ENCODE peak calls at places on chromosomes 6 and 20, in five cellular contexts. J, C, G, E and W are unnamed samples.
A peak's percentile ranks its signal among the peaks of the same experiment; 100 is the strongest.

GRCh38 chr6:50198245-50198644 is 148.5 kb upstream of the DEFB112 start:
- DNase-seq in G (no peak), E (no peak), C (no peak), J (no peak), W (no peak)

GRCh38 chr20:59398552-59399265 is 98.3 kb downstream of the EDN3 start:
- DNase-seq in C (no peak), G (no peak), E (no peak), J (no peak), W (no peak)

GRCh38 chr6:168585441-168585840 is 144.5 kb downstream of the SMOC2 start:
- DNase-seq in C (no peak), J (no peak), E (no peak), G (no peak), W (no peak)

GRCh38 chr20:31721408-31722332 is 998 bp downstream of the BCL2L1 start:
- DNase-seq in E (no peak), C (no peak), G (peak; percentile 36), J (no peak), W (no peak)

GRCh38 chr6:15073344-15073789 is 172.5 kb upstream of the JARID2 start:
- DNase-seq in J (no peak), E (no peak), G (no peak), C (no peak), W (no peak)

GRCh38 chr6:814378-815347 is 121.7 kb upstream of the EXOC2 start:
- DNase-seq in G (no peak), E (no peak), C (no peak), J (no peak), W (no peak)

GRCh38 chr6:55868910-55869479 is 6.4 kb downstream of the BMP5 start:
- DNase-seq in J (no peak), E (no peak), C (no peak), G (no peak), W (no peak)

GRCh38 chr6:52736145-52736544 is 27.1 kb downstream of the GSTA2 start:
- DNase-seq in J (no peak), C (no peak), G (no peak), E (no peak), W (no peak)

GRCh38 chr6:28643017-28643740 is 117.5 kb downstream of the GPX5 start:
- DNase-seq in E (peak; percentile 53), J (peak; percentile 68), C (no peak), G (no peak), W (peak; percentile 16)

GRCh38 chr6:15504581-15505350 is 158.1 kb downstream of the DTNBP1 start:
- DNase-seq in G (peak; percentile 48), E (peak; percentile 93), C (peak; percentile 66), J (peak; percentile 99), W (peak; percentile 74)

GRCh38 chr20:4041748-4042411 is 26.5 kb upstream of the RNF24 start:
- DNase-seq in E (no peak), G (peak; percentile 90), C (peak; percentile 38), J (peak; percentile 99), W (peak; percentile 93)

GRCh38 chr6:93248591-93248990 is 170.8 kb downstream of the EPHA7 start:
- DNase-seq in G (no peak), C (no peak), E (no peak), J (no peak), W (no peak)

GRCh38 chr20:35735828-35736470 is 6.1 kb downstream of the RBM39 start:
- DNase-seq in J (no peak), C (no peak), G (no peak), E (no peak), W (no peak)

GRCh38 chr20:35991142-35991771 is 22.9 kb downstream of the CNBD2 start:
- DNase-seq in J (peak; percentile 54), C (no peak), G (peak; percentile 25), E (no peak), W (no peak)

GRCh38 chr20:37314617-37315292 is 25.3 kb downstream of the MANBAL start:
- DNase-seq in E (no peak), G (no peak), J (no peak), C (peak; percentile 40), W (no peak)

GRCh38 chr6:87393026-87393622 is 14.6 kb upstream of the CFAP206 start:
- DNase-seq in G (no peak), E (no peak), J (peak; percentile 80), C (no peak), W (peak; percentile 31)

GRCh38 chr20:44247676-44248419 is 740 bp downstream of the GDAP1L1 start:
- DNase-seq in J (peak; percentile 32), E (no peak), C (no peak), G (no peak), W (peak; percentile 1)

GRCh38 chr20:16846011-16846410 is 97.9 kb downstream of the OTOR start:
- DNase-seq in E (peak; percentile 26), C (no peak), J (no peak), G (no peak), W (no peak)

GRCh38 chr6:10528170-10528981 is 7.2 kb downstream of the GCNT2 start:
- DNase-seq in E (no peak), J (no peak), G (peak; percentile 67), C (no peak), W (peak; percentile 93)

GRCh38 chr20:49446808-49447207 is 35.7 kb downstream of the KCNB1 start:
- DNase-seq in C (peak; percentile 74), G (peak; percentile 69), E (no peak), J (peak; percentile 61), W (no peak)

GRCh38 chr6:21486115-21486514 is 107.4 kb upstream of the SOX4 start:
- DNase-seq in J (no peak), C (no peak), G (no peak), E (no peak), W (no peak)

DNA sequence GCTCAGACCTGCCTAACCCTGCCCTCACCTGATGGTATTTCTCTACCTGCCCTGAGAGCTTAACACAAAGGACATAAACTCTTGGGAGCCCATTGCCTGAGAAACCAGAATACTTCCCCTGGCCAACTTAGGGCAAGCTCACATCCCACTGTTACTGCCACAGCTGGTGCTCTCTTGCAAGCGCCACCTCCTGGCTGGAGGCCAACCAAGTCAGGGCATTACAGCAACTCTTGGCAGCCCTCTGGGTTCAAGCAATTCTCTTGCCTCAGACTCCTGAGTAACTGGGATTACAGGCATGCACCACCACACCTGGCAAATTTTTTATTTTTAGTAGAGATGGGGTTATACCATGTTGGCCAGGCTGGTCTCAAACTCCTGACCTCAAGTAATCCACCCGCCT is 70.1 kb downstream of the HECA start:
- DNase-seq in J (no peak), G (no peak), C (no peak), E (no peak), W (no peak)
- TF ChIP-seq CTCF in J (no peak), G (no peak), C (no peak), E (no peak), W (no peak)

GRCh38 chr6:160041608-160042007 is 72.7 kb downstream of the IGF2R start:
- DNase-seq in E (peak; percentile 33), G (no peak), J (peak; percentile 73), C (peak; percentile 45), W (no peak)
- TF ChIP-seq CTCF in E (peak; percentile 31), G (no peak), J (peak; percentile 26), C (no peak), W (peak; percentile 30)

GRCh38 chr20:62583424-62583920 is 58.8 kb upstream of the SLCO4A1 start:
- DNase-seq in C (no peak), G (no peak), E (no peak), J (no peak), W (no peak)
- TF ChIP-seq CTCF in C (no peak), G (no peak), E (no peak), J (no peak), W (peak; percentile 30)

DNA sequence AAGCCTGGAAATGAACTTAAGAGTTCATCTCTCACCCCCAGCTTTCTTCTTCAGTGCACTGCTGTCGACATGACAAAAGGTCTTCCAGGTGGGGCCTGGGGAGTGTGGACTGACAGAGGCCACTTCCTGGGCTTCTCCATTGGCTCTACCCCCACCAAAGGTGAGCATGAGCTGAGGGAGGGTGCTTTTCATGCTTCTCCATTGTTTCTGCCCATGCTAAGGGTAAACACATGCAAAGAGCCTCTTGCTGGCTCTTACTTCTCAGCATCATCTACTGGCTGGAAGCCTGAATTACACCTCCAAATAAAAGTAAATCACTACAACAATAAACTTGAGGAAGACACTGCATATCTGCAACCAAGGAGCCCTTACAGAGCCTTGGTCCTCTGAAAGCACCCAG is 227.2 kb downstream of the EPM2A start:
- DNase-seq in J (peak; percentile 3), E (no peak), C (no peak), G (no peak), W (no peak)
- TF ChIP-seq CTCF in J (peak; percentile 28), E (no peak), C (no peak), G (no peak), W (peak; percentile 31)

GRCh38 chr6:81752969-81753708 is 658 bp upstream of the TENT5A start:
- DNase-seq in E (peak; percentile 45), G (peak; percentile 93), C (peak; percentile 87), J (peak; percentile 94), W (no peak)
- TF ChIP-seq CTCF in E (peak; percentile 57), G (no peak), C (no peak), J (peak; percentile 23), W (peak; percentile 28)

GRCh38 chr6:6224933-6225486 is 95.5 kb downstream of the F13A1 start:
- DNase-seq in G (no peak), E (no peak), J (no peak), C (no peak), W (no peak)
- TF ChIP-seq CTCF in G (no peak), E (no peak), J (no peak), C (no peak), W (no peak)

GRCh38 chr20:10636326-10636818 is 37.4 kb downstream of the JAG1 start:
- DNase-seq in E (no peak), J (peak; percentile 86), G (no peak), C (no peak), W (no peak)
- TF ChIP-seq CTCF in E (no peak), J (peak; percentile 7), G (no peak), C (no peak), W (no peak)

GRCh38 chr6:4879724-4880372 is 103.6 kb downstream of the CDYL start:
- DNase-seq in G (peak; percentile 51), J (no peak), C (no peak), E (no peak), W (no peak)
- TF ChIP-seq CTCF in G (no peak), J (no peak), C (no peak), E (no peak), W (no peak)